ENCODE peak calls at places on chromosomes 5 and 9, in six cellular contexts. One of them, this sample, is unnamed.

GRCh38 chr9:135228345-135228982 is 141.0 kb downstream of the OLFM1 start:
- DNase-seq in lower lobe of right lung: peak; percentile 31
- DNase-seq in breast epithelium: no peak
- DNase-seq in GM12864: no peak
- DNase-seq in dorsolateral prefrontal cortex: peak; percentile 38
- DNase-seq in upper lobe of right lung: peak; percentile 53
- DNase-seq in this sample: peak; percentile 52

GRCh38 chr5:150053231-150053626 is 33.1 kb downstream of the CSF1R start:
- DNase-seq in dorsolateral prefrontal cortex: no peak
- DNase-seq in breast epithelium: no peak
- DNase-seq in upper lobe of right lung: no peak
- DNase-seq in GM12864: no peak
- DNase-seq in lower lobe of right lung: no peak
- DNase-seq in this sample: no peak

GRCh38 chr5:72507360-72508238 is at the start of gene ZNF366:
- DNase-seq in breast epithelium: no peak
- DNase-seq in upper lobe of right lung: no peak
- DNase-seq in GM12864: no peak
- DNase-seq in dorsolateral prefrontal cortex: no peak
- DNase-seq in lower lobe of right lung: no peak
- DNase-seq in this sample: peak; percentile 47

GRCh38 chr5:74538206-74538661 is 102.3 kb downstream of the ENC1 start:
- DNase-seq in GM12864: no peak
- DNase-seq in upper lobe of right lung: peak; percentile 65
- DNase-seq in lower lobe of right lung: peak; percentile 73
- DNase-seq in breast epithelium: no peak
- DNase-seq in dorsolateral prefrontal cortex: no peak
- DNase-seq in this sample: no peak

GRCh38 chr9:14719231-14719923 is 3.2 kb downstream of the CER1 start:
- DNase-seq in GM12864: no peak
- DNase-seq in breast epithelium: no peak
- DNase-seq in lower lobe of right lung: no peak
- DNase-seq in upper lobe of right lung: no peak
- DNase-seq in dorsolateral prefrontal cortex: no peak
- DNase-seq in this sample: no peak

GRCh38 chr5:4523038-4523437 is 617.1 kb upstream of the ADAMTS16 start:
- DNase-seq in breast epithelium: no peak
- DNase-seq in upper lobe of right lung: no peak
- DNase-seq in GM12864: no peak
- DNase-seq in lower lobe of right lung: no peak
- DNase-seq in dorsolateral prefrontal cortex: no peak
- DNase-seq in this sample: no peak

GRCh38 chr5:82092-82491 is 9.9 kb upstream of the PLEKHG4B start:
- DNase-seq in upper lobe of right lung: no peak
- DNase-seq in dorsolateral prefrontal cortex: no peak
- DNase-seq in breast epithelium: no peak
- DNase-seq in lower lobe of right lung: no peak
- DNase-seq in GM12864: no peak
- DNase-seq in this sample: peak; percentile 43

GRCh38 chr9:135506327-135507103 is 6.0 kb downstream of the MRPS2 start:
- DNase-seq in GM12864: no peak
- DNase-seq in breast epithelium: no peak
- DNase-seq in upper lobe of right lung: peak; percentile 58
- DNase-seq in dorsolateral prefrontal cortex: peak; percentile 39
- DNase-seq in lower lobe of right lung: peak; percentile 42
- DNase-seq in this sample: peak; percentile 69

GRCh38 chr5:131324311-131324710 is 60.5 kb downstream of the CDC42SE2 start:
- DNase-seq in GM12864: no peak
- DNase-seq in breast epithelium: no peak
- DNase-seq in dorsolateral prefrontal cortex: no peak
- DNase-seq in upper lobe of right lung: no peak
- DNase-seq in lower lobe of right lung: no peak
- DNase-seq in this sample: no peak

GRCh38 chr5:20231040-20231439 is 243.0 kb upstream of the CDH18 start:
- DNase-seq in dorsolateral prefrontal cortex: no peak
- DNase-seq in GM12864: no peak
- DNase-seq in upper lobe of right lung: no peak
- DNase-seq in breast epithelium: no peak
- DNase-seq in lower lobe of right lung: no peak
- DNase-seq in this sample: no peak

GRCh38 chr5:37814699-37815098 is 25.1 kb downstream of the GDNF start:
- DNase-seq in GM12864: no peak
- DNase-seq in dorsolateral prefrontal cortex: no peak
- DNase-seq in breast epithelium: no peak
- DNase-seq in upper lobe of right lung: no peak
- DNase-seq in lower lobe of right lung: no peak
- DNase-seq in this sample: no peak

GRCh38 chr9:94167376-94167775 is 83.1 kb downstream of the PTPDC1 start:
- DNase-seq in GM12864: no peak
- DNase-seq in breast epithelium: no peak
- DNase-seq in lower lobe of right lung: no peak
- DNase-seq in upper lobe of right lung: no peak
- DNase-seq in dorsolateral prefrontal cortex: no peak
- DNase-seq in this sample: no peak

GRCh38 chr9:94168203-94169000 is 84.1 kb downstream of the PTPDC1 start:
- DNase-seq in dorsolateral prefrontal cortex: no peak
- DNase-seq in GM12864: no peak
- DNase-seq in lower lobe of right lung: no peak
- DNase-seq in upper lobe of right lung: no peak
- DNase-seq in breast epithelium: no peak
- DNase-seq in this sample: no peak

GRCh38 chr9:94166237-94167054 is 82.2 kb downstream of the PTPDC1 start:
- DNase-seq in upper lobe of right lung: peak; percentile 98
- DNase-seq in GM12864: peak; percentile 98
- DNase-seq in breast epithelium: peak; percentile 96
- DNase-seq in dorsolateral prefrontal cortex: peak; percentile 97
- DNase-seq in lower lobe of right lung: peak; percentile 97
- DNase-seq in this sample: peak; percentile 98

GRCh38 chr9:94167055-94167346 is 82.7 kb downstream of the PTPDC1 start:
- DNase-seq in dorsolateral prefrontal cortex: no peak
- DNase-seq in GM12864: no peak
- DNase-seq in upper lobe of right lung: no peak
- DNase-seq in breast epithelium: no peak
- DNase-seq in lower lobe of right lung: no peak
- DNase-seq in this sample: no peak

GRCh38 chr9:94169978-94170377 is 85.7 kb downstream of the PTPDC1 start:
- DNase-seq in upper lobe of right lung: no peak
- DNase-seq in dorsolateral prefrontal cortex: no peak
- DNase-seq in GM12864: no peak
- DNase-seq in breast epithelium: no peak
- DNase-seq in lower lobe of right lung: no peak
- DNase-seq in this sample: no peak
- H3K4me3 ChIP-seq in upper lobe of right lung: peak overlapping the region; percentile 69
- H3K4me3 ChIP-seq in dorsolateral prefrontal cortex: no peak overlapping the region
- H3K4me3 ChIP-seq in GM12864: no peak overlapping the region
- H3K4me3 ChIP-seq in breast epithelium: peak overlapping the region; percentile 32
- H3K4me3 ChIP-seq in lower lobe of right lung: peak overlapping the region; percentile 67
- H3K4me3 ChIP-seq in this sample: peak overlapping the region; percentile 75

DNA sequence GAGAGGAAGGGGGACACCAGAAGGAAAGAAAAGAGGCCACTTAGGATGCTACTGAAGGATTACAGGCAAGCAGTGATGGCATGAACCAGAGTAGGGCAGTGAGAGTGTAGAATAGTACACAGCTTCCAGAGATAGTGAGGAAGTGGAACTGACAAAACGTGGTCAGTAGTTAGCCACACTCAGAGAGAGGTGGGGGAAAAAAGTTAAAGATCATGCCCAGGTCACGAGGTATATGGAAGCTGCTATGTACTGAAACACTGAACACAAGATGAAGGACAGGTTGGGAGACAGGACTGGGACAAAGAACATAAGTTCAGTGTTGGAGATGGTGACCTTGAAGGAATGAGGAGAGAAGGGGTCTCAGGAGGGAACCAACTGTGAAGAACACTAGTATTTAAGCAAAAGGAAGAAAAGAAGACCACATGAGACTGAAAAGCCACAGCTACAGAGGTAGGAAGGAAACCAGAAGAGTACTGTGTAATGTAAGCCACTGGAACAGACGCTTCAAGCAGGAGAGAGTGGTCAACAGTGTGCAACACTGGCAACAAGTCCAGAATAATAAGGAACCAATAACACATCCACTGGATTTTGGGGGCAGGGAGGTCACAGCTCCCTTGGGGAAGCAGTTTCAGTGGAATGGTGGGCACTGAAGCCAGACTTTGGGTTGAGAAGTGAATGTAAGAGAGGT is 45.5 kb downstream of the ELL2 start:
- DNase-seq in GM12864: no peak
- DNase-seq in breast epithelium: no peak
- DNase-seq in dorsolateral prefrontal cortex: no peak
- DNase-seq in lower lobe of right lung: no peak
- DNase-seq in upper lobe of right lung: no peak
- DNase-seq in this sample: no peak
- H3K4me3 ChIP-seq in GM12864: no peak overlapping the region
- H3K4me3 ChIP-seq in breast epithelium: no peak overlapping the region
- H3K4me3 ChIP-seq in dorsolateral prefrontal cortex: no peak overlapping the region
- H3K4me3 ChIP-seq in lower lobe of right lung: no peak overlapping the region
- H3K4me3 ChIP-seq in upper lobe of right lung: no peak overlapping the region
- H3K4me3 ChIP-seq in this sample: no peak overlapping the region

DNA sequence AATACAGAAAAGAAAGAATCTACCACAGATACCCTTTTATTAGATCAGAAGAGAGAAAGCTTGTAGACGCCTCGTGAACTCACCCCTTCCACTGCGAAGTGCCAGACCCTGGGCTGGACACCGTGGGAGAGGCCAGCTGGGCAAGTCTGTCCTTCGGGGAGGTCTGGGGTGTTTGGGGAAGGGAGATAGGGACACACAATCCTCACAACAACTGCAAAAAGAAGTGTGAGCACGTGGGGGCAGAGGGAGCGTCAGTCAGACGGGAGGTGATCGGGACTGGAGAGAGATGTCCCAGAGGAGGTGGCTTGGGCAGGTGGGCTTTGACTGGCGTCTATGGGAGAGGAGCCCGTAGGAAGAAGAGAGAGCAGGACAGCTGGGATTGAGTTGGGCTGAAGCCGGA is 27.3 kb upstream of the GRHPR start:
- DNase-seq in upper lobe of right lung: no peak
- DNase-seq in lower lobe of right lung: no peak
- DNase-seq in dorsolateral prefrontal cortex: no peak
- DNase-seq in breast epithelium: no peak
- DNase-seq in GM12864: no peak
- DNase-seq in this sample: no peak
- H3K4me3 ChIP-seq in upper lobe of right lung: no peak overlapping the region
- H3K4me3 ChIP-seq in lower lobe of right lung: no peak overlapping the region
- H3K4me3 ChIP-seq in dorsolateral prefrontal cortex: no peak overlapping the region
- H3K4me3 ChIP-seq in breast epithelium: no peak overlapping the region
- H3K4me3 ChIP-seq in GM12864: no peak overlapping the region
- H3K4me3 ChIP-seq in this sample: no peak overlapping the region

GRCh38 chr5:39193553-39194465 is 25.6 kb downstream of the FYB1 start:
- DNase-seq in breast epithelium: no peak
- DNase-seq in dorsolateral prefrontal cortex: no peak
- DNase-seq in upper lobe of right lung: no peak
- DNase-seq in GM12864: no peak
- DNase-seq in lower lobe of right lung: no peak
- DNase-seq in this sample: no peak

GRCh38 chr5:39190311-39191102 is 28.9 kb downstream of the FYB1 start:
- DNase-seq in upper lobe of right lung: no peak
- DNase-seq in breast epithelium: no peak
- DNase-seq in dorsolateral prefrontal cortex: no peak
- DNase-seq in GM12864: no peak
- DNase-seq in lower lobe of right lung: no peak
- DNase-seq in this sample: no peak

GRCh38 chr5:39189297-39189955 is 29.9 kb downstream of the FYB1 start:
- DNase-seq in dorsolateral prefrontal cortex: no peak
- DNase-seq in upper lobe of right lung: no peak
- DNase-seq in GM12864: no peak
- DNase-seq in breast epithelium: no peak
- DNase-seq in lower lobe of right lung: no peak
- DNase-seq in this sample: no peak

GRCh38 chr5:39192449-39193160 is 26.8 kb downstream of the FYB1 start:
- DNase-seq in GM12864: no peak
- DNase-seq in breast epithelium: no peak
- DNase-seq in lower lobe of right lung: no peak
- DNase-seq in upper lobe of right lung: no peak
- DNase-seq in dorsolateral prefrontal cortex: no peak
- DNase-seq in this sample: no peak

DNA sequence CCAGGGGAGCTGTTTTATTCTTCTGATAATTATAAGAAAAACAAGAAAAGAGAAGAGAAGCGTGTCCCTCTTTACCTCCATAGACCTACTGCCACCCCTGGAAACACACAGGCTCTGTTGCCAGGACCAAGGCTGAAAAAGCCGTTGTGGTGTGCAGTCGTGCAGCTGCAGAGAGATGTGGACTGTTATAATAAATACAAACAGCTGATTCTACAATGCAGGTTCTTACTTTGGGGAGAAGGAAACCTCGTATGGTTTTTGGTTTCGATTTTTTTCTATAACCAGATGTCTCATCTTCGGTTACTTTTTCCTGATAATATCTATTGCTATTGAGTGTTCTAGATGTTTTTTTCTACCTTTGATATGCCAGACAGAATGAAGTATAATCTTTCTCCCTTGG is 28.1 kb downstream of the FYB1 start:
- DNase-seq in GM12864: no peak
- DNase-seq in upper lobe of right lung: no peak
- DNase-seq in dorsolateral prefrontal cortex: no peak
- DNase-seq in breast epithelium: no peak
- DNase-seq in lower lobe of right lung: no peak
- DNase-seq in this sample: no peak
- H3K4me3 ChIP-seq in GM12864: no peak overlapping the region
- H3K4me3 ChIP-seq in upper lobe of right lung: no peak overlapping the region
- H3K4me3 ChIP-seq in dorsolateral prefrontal cortex: no peak overlapping the region
- H3K4me3 ChIP-seq in breast epithelium: no peak overlapping the region
- H3K4me3 ChIP-seq in lower lobe of right lung: no peak overlapping the region
- H3K4me3 ChIP-seq in this sample: no peak overlapping the region

GRCh38 chr9:105696219-105696793 is 2.0 kb downstream of the TMEM38B start:
- DNase-seq in breast epithelium: no peak
- DNase-seq in dorsolateral prefrontal cortex: no peak
- DNase-seq in upper lobe of right lung: no peak
- DNase-seq in GM12864: no peak
- DNase-seq in lower lobe of right lung: no peak
- DNase-seq in this sample: no peak
- H3K4me3 ChIP-seq in breast epithelium: no peak overlapping the region
- H3K4me3 ChIP-seq in dorsolateral prefrontal cortex: no peak overlapping the region
- H3K4me3 ChIP-seq in upper lobe of right lung: no peak overlapping the region
- H3K4me3 ChIP-seq in GM12864: no peak overlapping the region
- H3K4me3 ChIP-seq in lower lobe of right lung: no peak overlapping the region
- H3K4me3 ChIP-seq in this sample: no peak overlapping the region

This sample was measured in left lung.